ENCODE peak calls at places on chromosomes 7 and 10, in eight cellular contexts. One of them, this sample, is unnamed.

GRCh38 chr7:149753370-149754233 is 19.8 kb downstream of the ZNF467 start:
- DNase-seq in BJ: no peak
- DNase-seq in A549: peak
- DNase-seq in tibial nerve: no peak
- DNase-seq in GM23338: peak
- DNase-seq in retinal pigment epithelial cell: no peak
- DNase-seq in type B pancreatic cell: no peak
- DNase-seq in breast epithelium: no peak
- DNase-seq in this sample: no peak

GRCh38 chr7:116138202-116138801 is 72.0 kb upstream of the TES start:
- DNase-seq in BJ: peak
- DNase-seq in A549: peak
- DNase-seq in tibial nerve: peak
- DNase-seq in GM23338: peak
- DNase-seq in retinal pigment epithelial cell: no peak
- DNase-seq in type B pancreatic cell: no peak
- DNase-seq in breast epithelium: no peak
- DNase-seq in this sample: no peak

GRCh38 chr7:73909051-73909941 is 48.3 kb downstream of the TMEM270 start:
- DNase-seq in BJ: no peak
- DNase-seq in A549: no peak
- DNase-seq in tibial nerve: no peak
- DNase-seq in GM23338: no peak
- DNase-seq in retinal pigment epithelial cell: no peak
- DNase-seq in type B pancreatic cell: no peak
- DNase-seq in breast epithelium: no peak
- DNase-seq in this sample: no peak

GRCh38 chr10:101749033-101749432 is 26.9 kb downstream of the FGF8 start:
- DNase-seq in BJ: no peak
- DNase-seq in A549: no peak
- DNase-seq in tibial nerve: no peak
- DNase-seq in GM23338: peak
- DNase-seq in retinal pigment epithelial cell: no peak
- DNase-seq in type B pancreatic cell: no peak
- DNase-seq in breast epithelium: no peak
- DNase-seq in this sample: no peak

GRCh38 chr10:88557659-88558058 is 25.5 kb downstream of the RNLS start:
- DNase-seq in BJ: no peak
- DNase-seq in A549: no peak
- DNase-seq in tibial nerve: no peak
- DNase-seq in GM23338: no peak
- DNase-seq in retinal pigment epithelial cell: no peak
- DNase-seq in type B pancreatic cell: no peak
- DNase-seq in breast epithelium: no peak
- DNase-seq in this sample: no peak

GRCh38 chr7:103134866-103135554 is 13.9 kb downstream of the NAPEPLD start:
- DNase-seq in BJ: no peak
- DNase-seq in A549: no peak
- DNase-seq in tibial nerve: no peak
- DNase-seq in GM23338: no peak
- DNase-seq in retinal pigment epithelial cell: no peak
- DNase-seq in type B pancreatic cell: no peak
- DNase-seq in breast epithelium: no peak
- DNase-seq in this sample: no peak

GRCh38 chr7:139776486-139777303 is 1.1 kb downstream of the HIPK2 start:
- DNase-seq in BJ: no peak
- DNase-seq in A549: peak
- DNase-seq in tibial nerve: peak
- DNase-seq in GM23338: peak
- DNase-seq in retinal pigment epithelial cell: no peak
- DNase-seq in type B pancreatic cell: no peak
- DNase-seq in breast epithelium: no peak
- DNase-seq in this sample: no peak

GRCh38 chr7:19617921-19618320 is 90.9 kb downstream of the POLR1F start:
- DNase-seq in BJ: no peak
- DNase-seq in A549: no peak
- DNase-seq in tibial nerve: no peak
- DNase-seq in GM23338: no peak
- DNase-seq in retinal pigment epithelial cell: no peak
- DNase-seq in type B pancreatic cell: no peak
- DNase-seq in breast epithelium: no peak
- DNase-seq in this sample: no peak

DNA sequence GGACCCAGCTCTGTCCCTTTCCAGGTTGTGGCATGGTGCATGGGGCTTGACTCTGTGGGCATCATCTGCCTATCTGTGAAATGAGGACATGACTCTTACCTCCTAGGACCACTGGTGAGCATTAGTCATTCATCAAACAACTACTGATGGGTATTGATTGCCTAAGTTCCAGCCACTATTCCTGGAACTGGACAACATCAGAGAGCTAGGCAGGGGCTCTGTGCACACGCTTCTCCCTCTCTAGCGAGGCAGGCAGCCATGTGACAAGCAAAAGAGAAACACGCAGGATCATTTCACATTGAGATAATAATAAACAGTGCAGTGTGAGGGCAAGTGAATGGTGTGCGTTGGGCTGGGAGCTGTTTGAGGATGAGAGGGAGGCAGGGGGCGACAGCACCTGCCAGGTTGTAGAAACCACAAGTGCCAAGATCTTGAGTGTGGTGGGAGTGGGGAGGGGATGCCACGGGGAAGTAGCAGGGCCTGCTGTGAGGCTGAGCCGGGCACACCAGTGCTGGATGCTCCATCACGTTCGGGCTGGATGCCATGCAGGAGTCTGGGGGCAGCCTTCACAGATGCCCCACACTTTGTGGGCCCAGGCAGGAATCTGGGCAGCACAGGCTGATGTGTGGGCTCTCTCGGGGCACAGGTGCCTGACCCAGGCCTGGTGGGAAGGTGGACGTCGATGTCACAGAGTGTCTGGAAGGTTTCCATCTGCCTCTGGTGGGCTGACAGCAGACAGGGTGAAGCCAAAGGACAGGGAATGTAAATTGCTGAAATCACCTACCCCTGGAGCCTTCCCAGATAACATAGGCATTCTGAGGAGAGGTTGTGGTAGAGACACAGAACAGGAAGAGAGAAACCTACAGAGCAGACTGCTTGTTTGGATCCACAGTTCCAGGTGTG is 405.5 kb downstream of the RPS24 start:
- DNase-seq in BJ: no peak
- DNase-seq in A549: no peak
- DNase-seq in tibial nerve: no peak
- DNase-seq in GM23338: no peak
- DNase-seq in retinal pigment epithelial cell: no peak
- DNase-seq in type B pancreatic cell: no peak
- DNase-seq in breast epithelium: no peak
- DNase-seq in this sample: no peak
- TF ChIP-seq CTCF in BJ: no peak
- TF ChIP-seq CTCF in A549: no peak
- TF ChIP-seq CTCF in tibial nerve: no peak
- TF ChIP-seq CTCF in GM23338: no peak
- TF ChIP-seq CTCF in retinal pigment epithelial cell: no peak
- TF ChIP-seq CTCF in type B pancreatic cell: no peak
- TF ChIP-seq CTCF in breast epithelium: no peak
- TF ChIP-seq CTCF in this sample: no peak

GRCh38 chr7:157977717-157978470 is 609.7 kb downstream of the PTPRN2 start:
- DNase-seq in BJ: no peak
- DNase-seq in A549: no peak
- DNase-seq in tibial nerve: no peak
- DNase-seq in GM23338: no peak
- DNase-seq in retinal pigment epithelial cell: no peak
- DNase-seq in type B pancreatic cell: no peak
- DNase-seq in breast epithelium: no peak
- DNase-seq in this sample: no peak

GRCh38 chr7:157981778-157982177 is 605.8 kb downstream of the PTPRN2 start:
- DNase-seq in BJ: no peak
- DNase-seq in A549: no peak
- DNase-seq in tibial nerve: no peak
- DNase-seq in GM23338: no peak
- DNase-seq in retinal pigment epithelial cell: no peak
- DNase-seq in type B pancreatic cell: no peak
- DNase-seq in breast epithelium: no peak
- DNase-seq in this sample: no peak

GRCh38 chr7:157978766-157979165 is 608.9 kb downstream of the PTPRN2 start:
- DNase-seq in BJ: no peak
- DNase-seq in A549: no peak
- DNase-seq in tibial nerve: no peak
- DNase-seq in GM23338: no peak
- DNase-seq in retinal pigment epithelial cell: no peak
- DNase-seq in type B pancreatic cell: no peak
- DNase-seq in breast epithelium: no peak
- DNase-seq in this sample: no peak

GRCh38 chr7:157980774-157981173 is 606.8 kb downstream of the PTPRN2 start:
- DNase-seq in BJ: no peak
- DNase-seq in A549: no peak
- DNase-seq in tibial nerve: no peak
- DNase-seq in GM23338: no peak
- DNase-seq in retinal pigment epithelial cell: no peak
- DNase-seq in type B pancreatic cell: no peak
- DNase-seq in breast epithelium: no peak
- DNase-seq in this sample: no peak

GRCh38 chr7:157979631-157980340 is 607.8 kb downstream of the PTPRN2 start:
- DNase-seq in BJ: no peak
- DNase-seq in A549: no peak
- DNase-seq in tibial nerve: no peak
- DNase-seq in GM23338: no peak
- DNase-seq in retinal pigment epithelial cell: no peak
- DNase-seq in type B pancreatic cell: no peak
- DNase-seq in breast epithelium: no peak
- DNase-seq in this sample: no peak
- TF ChIP-seq CTCF in BJ: no peak
- TF ChIP-seq CTCF in A549: no peak
- TF ChIP-seq CTCF in tibial nerve: no peak
- TF ChIP-seq CTCF in GM23338: no peak
- TF ChIP-seq CTCF in retinal pigment epithelial cell: no peak
- TF ChIP-seq CTCF in type B pancreatic cell: peak
- TF ChIP-seq CTCF in breast epithelium: no peak
- TF ChIP-seq CTCF in this sample: no peak

GRCh38 chr7:142587578-142588191 is 161.6 kb upstream of the PRSS1 start:
- DNase-seq in BJ: no peak
- DNase-seq in A549: peak
- DNase-seq in tibial nerve: no peak
- DNase-seq in GM23338: peak
- DNase-seq in retinal pigment epithelial cell: peak
- DNase-seq in type B pancreatic cell: no peak
- DNase-seq in breast epithelium: no peak
- DNase-seq in this sample: no peak
- TF ChIP-seq CTCF in BJ: peak
- TF ChIP-seq CTCF in A549: peak
- TF ChIP-seq CTCF in tibial nerve: no peak
- TF ChIP-seq CTCF in GM23338: peak
- TF ChIP-seq CTCF in retinal pigment epithelial cell: peak
- TF ChIP-seq CTCF in type B pancreatic cell: peak
- TF ChIP-seq CTCF in breast epithelium: peak
- TF ChIP-seq CTCF in this sample: peak

DNA sequence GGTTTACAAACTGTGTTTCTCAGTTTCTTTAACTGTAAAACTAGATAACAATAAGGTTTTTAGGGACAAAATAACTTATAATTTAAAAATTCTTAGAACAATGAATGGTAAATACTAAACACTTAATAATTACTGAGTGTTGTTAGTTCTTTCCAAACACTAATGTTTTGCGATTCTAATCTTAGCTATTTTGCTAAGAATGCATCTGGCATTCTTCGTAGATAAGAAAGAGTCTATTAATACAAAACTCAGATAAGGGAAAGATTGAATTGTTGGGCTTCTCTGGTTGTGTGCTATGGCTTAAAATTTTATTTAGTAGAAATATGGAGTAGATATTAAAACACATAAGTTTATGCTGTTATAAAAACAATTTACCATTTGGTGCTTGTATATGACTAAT is 45.4 kb downstream of the TMEM229A start:
- DNase-seq in BJ: no peak
- DNase-seq in A549: no peak
- DNase-seq in tibial nerve: no peak
- DNase-seq in GM23338: no peak
- DNase-seq in retinal pigment epithelial cell: no peak
- DNase-seq in type B pancreatic cell: no peak
- DNase-seq in breast epithelium: no peak
- DNase-seq in this sample: no peak
- TF ChIP-seq CTCF in BJ: no peak
- TF ChIP-seq CTCF in A549: no peak
- TF ChIP-seq CTCF in tibial nerve: no peak
- TF ChIP-seq CTCF in GM23338: no peak
- TF ChIP-seq CTCF in retinal pigment epithelial cell: no peak
- TF ChIP-seq CTCF in type B pancreatic cell: no peak
- TF ChIP-seq CTCF in breast epithelium: no peak
- TF ChIP-seq CTCF in this sample: no peak